ENCODE peak calls at places on chromosomes 16 and 17, in five cellular contexts. One of them, this sample, is unnamed.

GRCh38 chr17:73342549-73343167 is 30.9 kb upstream of the CDC42EP4 start:
- DNase-seq in iris pigment epithelial cell: peak
- DNase-seq in NCI-H82: peak
- DNase-seq in DMS153: no peak
- DNase-seq in Calu3: peak
- DNase-seq in this sample: no peak

GRCh38 chr16:4529085-4530060 is 9.2 kb downstream of the CDIP1 start:
- DNase-seq in NCI-H82: no peak
- DNase-seq in DMS153: no peak
- DNase-seq in Calu3: no peak
- DNase-seq in iris pigment epithelial cell: peak
- DNase-seq in this sample: peak

GRCh38 chr17:20179031-20179430 is 169.9 kb downstream of the SPECC1 start:
- DNase-seq in DMS153: no peak
- DNase-seq in NCI-H82: peak
- DNase-seq in Calu3: no peak
- DNase-seq in iris pigment epithelial cell: no peak
- DNase-seq in this sample: no peak

GRCh38 chr16:26701243-26701886 is 365.4 kb upstream of the C16orf82 start:
- DNase-seq in DMS153: no peak
- DNase-seq in iris pigment epithelial cell: no peak
- DNase-seq in NCI-H82: no peak
- DNase-seq in Calu3: no peak
- DNase-seq in this sample: no peak

GRCh38 chr16:88543230-88543813 is 26.9 kb upstream of the ZC3H18 start:
- DNase-seq in NCI-H82: no peak
- DNase-seq in Calu3: no peak
- DNase-seq in DMS153: no peak
- DNase-seq in iris pigment epithelial cell: no peak
- DNase-seq in this sample: no peak

GRCh38 chr17:7655541-7655840 is 4.8 kb downstream of the ATP1B2 start:
- DNase-seq in Calu3: no peak
- DNase-seq in DMS153: no peak
- DNase-seq in iris pigment epithelial cell: no peak
- DNase-seq in NCI-H82: no peak
- DNase-seq in this sample: no peak

GRCh38 chr16:55621771-55622170 is 34.0 kb upstream of the SLC6A2 start:
- DNase-seq in NCI-H82: no peak
- DNase-seq in iris pigment epithelial cell: no peak
- DNase-seq in DMS153: no peak
- DNase-seq in Calu3: no peak
- DNase-seq in this sample: no peak

GRCh38 chr17:66541461-66542182 is 239.2 kb downstream of the PRKCA start:
- DNase-seq in NCI-H82: no peak
- DNase-seq in iris pigment epithelial cell: peak
- DNase-seq in Calu3: no peak
- DNase-seq in DMS153: no peak
- DNase-seq in this sample: no peak

GRCh38 chr16:57814896-57815295 is 12.6 kb upstream of the KIFC3 start:
- DNase-seq in iris pigment epithelial cell: no peak
- DNase-seq in Calu3: no peak
- DNase-seq in NCI-H82: no peak
- DNase-seq in DMS153: no peak
- DNase-seq in this sample: no peak

GRCh38 chr17:59719526-59719925 is 12.1 kb downstream of the VMP1 start:
- DNase-seq in NCI-H82: no peak
- DNase-seq in iris pigment epithelial cell: no peak
- DNase-seq in Calu3: no peak
- DNase-seq in DMS153: no peak
- DNase-seq in this sample: no peak

This sample was measured in activated naive CD8-positive, alpha-beta T cell treated with anti-CD3 and anti-CD28 coated beads, Interleukin-2, amount 10 ng/mL, durations not matched to agents 7 days and 5 days.